ENCODE peak calls at places on chromosomes 4 and X, in four cellular contexts. One of them, this sample, is unnamed.

GRCh38 chrX:22276781-22277180 is 4.1 kb downstream of the CBLL2 start:
- DNase-seq in stimulated activated CD4-positive, alpha-beta T cell treated with anti-CD3 and anti-CD28 coated beads, TNF-alpha, amount 100 ng/mL, for 4 hours: no peak
- DNase-seq in WTC11: no peak
- DNase-seq in NCI-H748 treated with DMSO at 0.1 percent for 48 hours: no peak
- DNase-seq in this sample: no peak

GRCh38 chr4:107757293-107757692 is 37.3 kb upstream of the PAPSS1 start:
- DNase-seq in stimulated activated CD4-positive, alpha-beta T cell treated with anti-CD3 and anti-CD28 coated beads, TNF-alpha, amount 100 ng/mL, for 4 hours: no peak
- DNase-seq in WTC11: no peak
- DNase-seq in NCI-H748 treated with DMSO at 0.1 percent for 48 hours: no peak
- DNase-seq in this sample: no peak

GRCh38 chr4:2928242-2929155 is 34.7 kb downstream of the NOP14 start:
- DNase-seq in stimulated activated CD4-positive, alpha-beta T cell treated with anti-CD3 and anti-CD28 coated beads, TNF-alpha, amount 100 ng/mL, for 4 hours: no peak
- DNase-seq in WTC11: no peak
- DNase-seq in NCI-H748 treated with DMSO at 0.1 percent for 48 hours: no peak
- DNase-seq in this sample: no peak

GRCh38 chrX:21355831-21356230 is 18.4 kb upstream of the CNKSR2 start:
- DNase-seq in stimulated activated CD4-positive, alpha-beta T cell treated with anti-CD3 and anti-CD28 coated beads, TNF-alpha, amount 100 ng/mL, for 4 hours: no peak
- DNase-seq in WTC11: no peak
- DNase-seq in NCI-H748 treated with DMSO at 0.1 percent for 48 hours: no peak
- DNase-seq in this sample: no peak

GRCh38 chr4:88792268-88792781 is 94.7 kb upstream of the NAP1L5 start:
- DNase-seq in stimulated activated CD4-positive, alpha-beta T cell treated with anti-CD3 and anti-CD28 coated beads, TNF-alpha, amount 100 ng/mL, for 4 hours: no peak
- DNase-seq in WTC11: no peak
- DNase-seq in NCI-H748 treated with DMSO at 0.1 percent for 48 hours: no peak
- DNase-seq in this sample: no peak

GRCh38 chr4:35325908-35326453 is 918.3 kb downstream of the ARAP2 start:
- DNase-seq in stimulated activated CD4-positive, alpha-beta T cell treated with anti-CD3 and anti-CD28 coated beads, TNF-alpha, amount 100 ng/mL, for 4 hours: no peak
- DNase-seq in WTC11: no peak
- DNase-seq in NCI-H748 treated with DMSO at 0.1 percent for 48 hours: no peak
- DNase-seq in this sample: no peak

GRCh38 chrX:133674726-133675470 is 259.6 kb upstream of the GPC4 start:
- DNase-seq in stimulated activated CD4-positive, alpha-beta T cell treated with anti-CD3 and anti-CD28 coated beads, TNF-alpha, amount 100 ng/mL, for 4 hours: no peak
- DNase-seq in WTC11: no peak
- DNase-seq in NCI-H748 treated with DMSO at 0.1 percent for 48 hours: no peak
- DNase-seq in this sample: no peak

GRCh38 chrX:105662248-105662647 is 160.1 kb upstream of the NRK start:
- DNase-seq in stimulated activated CD4-positive, alpha-beta T cell treated with anti-CD3 and anti-CD28 coated beads, TNF-alpha, amount 100 ng/mL, for 4 hours: no peak
- DNase-seq in WTC11: no peak
- DNase-seq in NCI-H748 treated with DMSO at 0.1 percent for 48 hours: no peak
- DNase-seq in this sample: no peak

GRCh38 chrX:154058207-154058997 is 38.7 kb upstream of the IRAK1 start:
- DNase-seq in stimulated activated CD4-positive, alpha-beta T cell treated with anti-CD3 and anti-CD28 coated beads, TNF-alpha, amount 100 ng/mL, for 4 hours: no peak
- DNase-seq in WTC11: no peak
- DNase-seq in NCI-H748 treated with DMSO at 0.1 percent for 48 hours: no peak
- DNase-seq in this sample: no peak

GRCh38 chrX:24242649-24243556 is 71.0 kb downstream of the SUPT20HL2 start:
- DNase-seq in stimulated activated CD4-positive, alpha-beta T cell treated with anti-CD3 and anti-CD28 coated beads, TNF-alpha, amount 100 ng/mL, for 4 hours: no peak
- DNase-seq in WTC11: no peak
- DNase-seq in NCI-H748 treated with DMSO at 0.1 percent for 48 hours: no peak
- DNase-seq in this sample: peak

GRCh38 chrX:14026121-14026520 is 3.6 kb downstream of the GEMIN8 start:
- DNase-seq in stimulated activated CD4-positive, alpha-beta T cell treated with anti-CD3 and anti-CD28 coated beads, TNF-alpha, amount 100 ng/mL, for 4 hours: no peak
- DNase-seq in WTC11: no peak
- DNase-seq in NCI-H748 treated with DMSO at 0.1 percent for 48 hours: no peak
- DNase-seq in this sample: no peak

GRCh38 chrX:150694738-150695410 is 1.7 kb downstream of the MTMR1 start:
- DNase-seq in stimulated activated CD4-positive, alpha-beta T cell treated with anti-CD3 and anti-CD28 coated beads, TNF-alpha, amount 100 ng/mL, for 4 hours: no peak
- DNase-seq in WTC11: no peak
- DNase-seq in NCI-H748 treated with DMSO at 0.1 percent for 48 hours: no peak
- DNase-seq in this sample: peak

This sample was measured in memory B cell.